ENCODE peak calls at places on chromosome 14, in seven cellular contexts. One of them, this sample, is unnamed.

GRCh38 chr14:30873308-30874119 is 845 bp upstream of the COCH start:
- DNase-seq in mucosa of descending colon: no peak
- DNase-seq in effector memory CD8-positive, alpha-beta T cell: no peak
- DNase-seq in tibial nerve: no peak
- DNase-seq in gastrocnemius medialis: no peak
- DNase-seq in fibroblast of lung: no peak
- DNase-seq in central memory CD4-positive, alpha-beta T cell: no peak
- DNase-seq in this sample: no peak

GRCh38 chr14:95482967-95483842 is 33.2 kb downstream of the SYNE3 start:
- DNase-seq in mucosa of descending colon: peak; percentile 85
- DNase-seq in central memory CD4-positive, alpha-beta T cell: no peak
- DNase-seq in effector memory CD8-positive, alpha-beta T cell: no peak
- DNase-seq in gastrocnemius medialis: peak; percentile 63
- DNase-seq in fibroblast of lung: peak; percentile 97
- DNase-seq in tibial nerve: peak; percentile 74
- DNase-seq in this sample: no peak

GRCh38 chr14:78240567-78240966 is 70.4 kb downstream of the NRXN3 start:
- DNase-seq in tibial nerve: no peak
- DNase-seq in gastrocnemius medialis: no peak
- DNase-seq in mucosa of descending colon: no peak
- DNase-seq in fibroblast of lung: no peak
- DNase-seq in central memory CD4-positive, alpha-beta T cell: no peak
- DNase-seq in effector memory CD8-positive, alpha-beta T cell: no peak
- DNase-seq in this sample: no peak

GRCh38 chr14:69610859-69611263 is 535 bp upstream of the SUSD6 start:
- DNase-seq in central memory CD4-positive, alpha-beta T cell: no peak
- DNase-seq in fibroblast of lung: no peak
- DNase-seq in effector memory CD8-positive, alpha-beta T cell: no peak
- DNase-seq in gastrocnemius medialis: no peak
- DNase-seq in mucosa of descending colon: no peak
- DNase-seq in tibial nerve: no peak
- DNase-seq in this sample: no peak

GRCh38 chr14:39469094-39469710 is 37.0 kb upstream of the FBXO33 start:
- DNase-seq in mucosa of descending colon: no peak
- DNase-seq in fibroblast of lung: peak; percentile 23
- DNase-seq in tibial nerve: no peak
- DNase-seq in effector memory CD8-positive, alpha-beta T cell: peak; percentile 7
- DNase-seq in gastrocnemius medialis: no peak
- DNase-seq in central memory CD4-positive, alpha-beta T cell: no peak
- DNase-seq in this sample: peak; percentile 10

GRCh38 chr14:70735043-70735442 is 74.3 kb downstream of the MAP3K9 start:
- DNase-seq in tibial nerve: no peak
- DNase-seq in mucosa of descending colon: no peak
- DNase-seq in fibroblast of lung: no peak
- DNase-seq in gastrocnemius medialis: no peak
- DNase-seq in effector memory CD8-positive, alpha-beta T cell: no peak
- DNase-seq in central memory CD4-positive, alpha-beta T cell: no peak
- DNase-seq in this sample: no peak

GRCh38 chr14:75711796-75712211 is 50.8 kb downstream of the TTLL5 start:
- DNase-seq in central memory CD4-positive, alpha-beta T cell: no peak
- DNase-seq in fibroblast of lung: peak; percentile 82
- DNase-seq in mucosa of descending colon: peak; percentile 58
- DNase-seq in gastrocnemius medialis: peak; percentile 87
- DNase-seq in tibial nerve: no peak
- DNase-seq in effector memory CD8-positive, alpha-beta T cell: no peak
- DNase-seq in this sample: no peak

GRCh38 chr14:38065101-38065762 is 142.5 kb upstream of the SSTR1 start:
- DNase-seq in central memory CD4-positive, alpha-beta T cell: peak; percentile 89
- DNase-seq in fibroblast of lung: no peak
- DNase-seq in gastrocnemius medialis: no peak
- DNase-seq in mucosa of descending colon: no peak
- DNase-seq in tibial nerve: no peak
- DNase-seq in effector memory CD8-positive, alpha-beta T cell: peak; percentile 45
- DNase-seq in this sample: peak; percentile 60

GRCh38 chr14:89617471-89618291 is 200.6 kb upstream of the FOXN3 start:
- DNase-seq in fibroblast of lung: peak; percentile 66
- DNase-seq in tibial nerve: peak; percentile 17
- DNase-seq in central memory CD4-positive, alpha-beta T cell: peak; percentile 35
- DNase-seq in gastrocnemius medialis: peak; percentile 35
- DNase-seq in mucosa of descending colon: no peak
- DNase-seq in effector memory CD8-positive, alpha-beta T cell: peak; percentile 45
- DNase-seq in this sample: peak; percentile 11

GRCh38 chr14:51880810-51881580 is 20.6 kb downstream of the GNG2 start:
- DNase-seq in effector memory CD8-positive, alpha-beta T cell: no peak
- DNase-seq in mucosa of descending colon: no peak
- DNase-seq in central memory CD4-positive, alpha-beta T cell: no peak
- DNase-seq in fibroblast of lung: no peak
- DNase-seq in tibial nerve: no peak
- DNase-seq in gastrocnemius medialis: no peak
- DNase-seq in this sample: no peak

GRCh38 chr14:66099451-66099850 is 386.7 kb upstream of the CCDC196 start:
- DNase-seq in central memory CD4-positive, alpha-beta T cell: no peak
- DNase-seq in fibroblast of lung: no peak
- DNase-seq in tibial nerve: no peak
- DNase-seq in mucosa of descending colon: no peak
- DNase-seq in gastrocnemius medialis: no peak
- DNase-seq in effector memory CD8-positive, alpha-beta T cell: no peak
- DNase-seq in this sample: no peak

GRCh38 chr14:102194856-102195255 is 55.2 kb downstream of the WDR20 start:
- DNase-seq in fibroblast of lung: no peak
- DNase-seq in gastrocnemius medialis: no peak
- DNase-seq in effector memory CD8-positive, alpha-beta T cell: no peak
- DNase-seq in mucosa of descending colon: no peak
- DNase-seq in central memory CD4-positive, alpha-beta T cell: no peak
- DNase-seq in tibial nerve: no peak
- DNase-seq in this sample: no peak

GRCh38 chr14:103542545-103543088 is 13.6 kb downstream of the TRMT61A start:
- DNase-seq in tibial nerve: no peak
- DNase-seq in mucosa of descending colon: peak; percentile 75
- DNase-seq in fibroblast of lung: no peak
- DNase-seq in gastrocnemius medialis: no peak
- DNase-seq in central memory CD4-positive, alpha-beta T cell: no peak
- DNase-seq in effector memory CD8-positive, alpha-beta T cell: no peak
- DNase-seq in this sample: no peak

GRCh38 chr14:22410497-22410896 is 178.5 kb downstream of the DAD1 start:
- DNase-seq in central memory CD4-positive, alpha-beta T cell: no peak
- DNase-seq in fibroblast of lung: no peak
- DNase-seq in gastrocnemius medialis: no peak
- DNase-seq in effector memory CD8-positive, alpha-beta T cell: no peak
- DNase-seq in mucosa of descending colon: no peak
- DNase-seq in tibial nerve: no peak
- DNase-seq in this sample: no peak

GRCh38 chr14:50471838-50472465 is 60.4 kb downstream of the MAP4K5 start:
- DNase-seq in tibial nerve: no peak
- DNase-seq in mucosa of descending colon: no peak
- DNase-seq in effector memory CD8-positive, alpha-beta T cell: no peak
- DNase-seq in fibroblast of lung: no peak
- DNase-seq in gastrocnemius medialis: no peak
- DNase-seq in central memory CD4-positive, alpha-beta T cell: no peak
- DNase-seq in this sample: no peak

GRCh38 chr14:106268013-106268727 is 741.8 kb downstream of the TMEM121 start:
- DNase-seq in effector memory CD8-positive, alpha-beta T cell: peak; percentile 62
- DNase-seq in central memory CD4-positive, alpha-beta T cell: peak; percentile 51
- DNase-seq in tibial nerve: no peak
- DNase-seq in fibroblast of lung: no peak
- DNase-seq in gastrocnemius medialis: no peak
- DNase-seq in mucosa of descending colon: peak; percentile 50
- DNase-seq in this sample: peak; percentile 48

GRCh38 chr14:70018713-70019201 is 139.5 kb downstream of the SMOC1 start:
- DNase-seq in gastrocnemius medialis: no peak
- DNase-seq in fibroblast of lung: peak; percentile 74
- DNase-seq in effector memory CD8-positive, alpha-beta T cell: no peak
- DNase-seq in central memory CD4-positive, alpha-beta T cell: no peak
- DNase-seq in mucosa of descending colon: no peak
- DNase-seq in tibial nerve: no peak
- DNase-seq in this sample: peak; percentile 20

GRCh38 chr14:61247935-61248334 is 33.2 kb downstream of the TMEM30B start:
- DNase-seq in gastrocnemius medialis: no peak
- DNase-seq in mucosa of descending colon: no peak
- DNase-seq in central memory CD4-positive, alpha-beta T cell: no peak
- DNase-seq in tibial nerve: no peak
- DNase-seq in effector memory CD8-positive, alpha-beta T cell: no peak
- DNase-seq in fibroblast of lung: peak; percentile 45
- DNase-seq in this sample: no peak

This sample was measured in CD4-positive, CD25-positive, alpha-beta regulatory T cell.